ENCODE peak calls at places on chromosomes 1 and 21, in seven cellular contexts. P is substantia nigra; T is B cell; N is upper lobe of right lung; R is CD8-positive, alpha-beta memory T cell; D is H9; C is BJ. B is an unnamed sample.

GRCh38 chr1:67831850-67832513 is 1.3 kb downstream of the GNG12 start:
- DNase-seq in D (no peak), T (no peak), P (no peak), C (peak), R (no peak), N (peak), B (peak)

GRCh38 chr1:197423006-197423405 is 155.0 kb downstream of the CRB1 start:
- DNase-seq in R (no peak), C (peak), P (no peak), N (no peak), T (no peak), D (no peak), B (no peak)

GRCh38 chr1:200880212-200880611 is 7.4 kb downstream of the GPR25 start:
- DNase-seq in P (no peak), C (no peak), D (no peak), R (no peak), N (no peak), T (no peak), B (no peak)

GRCh38 chr1:8955367-8955766 is 9.7 kb downstream of the CA6 start:
- DNase-seq in D (no peak), C (no peak), P (no peak), R (no peak), N (no peak), T (no peak), B (no peak)

GRCh38 chr1:227395391-227396028 is 77.2 kb upstream of the CDC42BPA start:
- DNase-seq in R (no peak), P (no peak), N (no peak), T (no peak), C (no peak), D (no peak), B (no peak)

GRCh38 chr21:39676054-39676771 is 63.5 kb downstream of the B3GALT5 start:
- DNase-seq in P (no peak), N (no peak), D (no peak), T (no peak), C (no peak), R (no peak), B (no peak)

GRCh38 chr1:47388548-47389238 is 27.4 kb upstream of the FOXE3 start:
- DNase-seq in N (no peak), D (peak), T (no peak), C (no peak), R (no peak), P (peak), B (peak)

GRCh38 chr1:94236021-94236491 is 1.3 kb downstream of the ARHGAP29 start:
- DNase-seq in N (no peak), T (no peak), R (no peak), P (no peak), C (peak), D (no peak), B (no peak)

GRCh38 chr1:117054068-117054467 is 6.1 kb upstream of the TTF2 start:
- DNase-seq in R (no peak), D (no peak), P (no peak), C (no peak), T (no peak), N (no peak), B (no peak)

GRCh38 chr1:174167404-174167803 is 8.1 kb downstream of the RABGAP1L start:
- DNase-seq in D (no peak), R (no peak), C (no peak), N (no peak), T (no peak), P (no peak), B (no peak)

GRCh38 chr1:3186526-3186921 is 117.5 kb downstream of the PRDM16 start:
- DNase-seq in P (no peak), R (no peak), D (peak), C (no peak), N (peak), T (no peak), B (peak)

GRCh38 chr1:156504821-156505678 is 4.5 kb upstream of the MEF2D start:
- DNase-seq in T (peak), D (peak), P (peak), C (peak), R (peak), N (peak), B (peak)

GRCh38 chr1:155307247-155307740 is 1.4 kb upstream of the FDPS start:
- DNase-seq in P (no peak), N (no peak), D (peak), C (no peak), T (no peak), R (no peak), B (no peak)

GRCh38 chr1:201593200-201593828 is 54.4 kb downstream of the NAV1 start:
- DNase-seq in P (no peak), C (peak), D (no peak), R (no peak), T (no peak), N (peak), B (no peak)

GRCh38 chr1:118013336-118013735 is 83.8 kb downstream of the WDR3 start:
- DNase-seq in N (no peak), R (no peak), D (no peak), T (no peak), P (no peak), C (no peak), B (no peak)

GRCh38 chr1:91783423-91784162 is 102.4 kb downstream of the TGFBR3 start:
- DNase-seq in D (no peak), R (no peak), T (no peak), P (no peak), N (no peak), C (no peak), B (no peak)

GRCh38 chr1:231068772-231069171 is 28.7 kb upstream of the FAM89A start:
- DNase-seq in D (no peak), T (no peak), N (no peak), C (no peak), P (no peak), R (no peak), B (no peak)

GRCh38 chr21:31720330-31720729 is 11.6 kb downstream of the SCAF4 start:
- DNase-seq in R (no peak), C (no peak), N (no peak), D (no peak), T (no peak), P (no peak), B (no peak)

GRCh38 chr1:91059157-91059556 is 37.3 kb upstream of the ZNF644 start:
- DNase-seq in D (no peak), C (no peak), T (no peak), P (no peak), R (no peak), N (no peak), B (no peak)

GRCh38 chr1:221723018-221723917 is 18.6 kb downstream of the DUSP10 start:
- DNase-seq in T (no peak), D (no peak), R (no peak), N (no peak), C (no peak), P (no peak), B (no peak)

GRCh38 chr1:233614173-233614742 is 352 bp downstream of the KCNK1 start:
- DNase-seq in N (peak), T (no peak), D (peak), P (peak), R (no peak), C (no peak), B (peak)

GRCh38 chr1:192566657-192567056 is 8.9 kb upstream of the RGS1 start:
- DNase-seq in T (no peak), N (no peak), D (no peak), P (no peak), C (no peak), R (no peak), B (no peak)

GRCh38 chr1:61978866-61979265 is 215.8 kb upstream of the L1TD1 start:
- DNase-seq in D (no peak), T (no peak), C (no peak), R (no peak), N (no peak), P (no peak), B (no peak)

B was measured in kidney.